ENCODE peak calls at places on chromosomes 2 and 18, in four cellular contexts. W is trophoblast cell, T is pancreas, C is small intestine. V is an unnamed sample. For H3K27me3, the result is how much of the 10 kb centered on the place peaks cover.

GRCh38 chr2:116692988-116693387 is 1121.5 kb upstream of the DDX18 start:
- DNase-seq in W (no peak), T (no peak), C (no peak), V (no peak)

GRCh38 chr2:20444113-20444992 is 2.5 kb upstream of the RHOB start:
- DNase-seq in W (no peak), T (no peak), C (no peak), V (peak)

GRCh38 chr2:240137596-240138274 is 1.6 kb upstream of the COPS9 start:
- DNase-seq in W (no peak), T (no peak), C (no peak), V (no peak)

GRCh38 chr2:236089271-236090026 is 78.7 kb downstream of the GBX2 start:
- DNase-seq in W (no peak), T (no peak), C (no peak), V (no peak)

GRCh38 chr2:232018191-232018590 is 56.7 kb downstream of the DIS3L2 start:
- DNase-seq in W (no peak), T (no peak), C (no peak), V (no peak)

GRCh38 chr18:13369756-13370510 is 151.4 kb downstream of the LDLRAD4 start:
- DNase-seq in W (no peak), T (no peak), C (peak), V (peak)

GRCh38 chr2:169767243-169767888 is 31.3 kb upstream of the SSB start:
- DNase-seq in W (peak), T (peak), C (peak), V (peak)

GRCh38 chr2:86296947-86297346 is 40.5 kb downstream of the REEP1 start:
- DNase-seq in W (no peak), T (no peak), C (no peak), V (no peak)

GRCh38 chr2:15205562-15205961 is 355.6 kb downstream of the NBAS start:
- DNase-seq in W (no peak), T (no peak), C (no peak), V (no peak)

GRCh38 chr2:10243926-10244270 is 58.8 kb upstream of the HPCAL1 start:
- DNase-seq in W (no peak), T (no peak), C (no peak), V (no peak)

GRCh38 chr2:180012523-180012922 is 5.4 kb upstream of the CWC22 start:
- DNase-seq in W (peak), T (no peak), C (peak), V (no peak)

GRCh38 chr18:48534364-48534763 is 4.5 kb upstream of the CTIF start:
- DNase-seq in W (no peak), T (no peak), C (no peak), V (peak)

GRCh38 chr2:38572167-38572566 is 30.6 kb downstream of the HNRNPLL start:
- DNase-seq in W (peak), T (no peak), C (no peak), V (no peak)

GRCh38 chr18:60358516-60358915 is 14.1 kb downstream of the MC4R start:
- DNase-seq in W (no peak), T (no peak), C (no peak), V (no peak)

GRCh38 chr18:76209597-76209996 is 285.4 kb downstream of the ZNF516 start:
- DNase-seq in W (no peak), T (no peak), C (no peak), V (no peak)

GRCh38 chr2:71531522-71532047 is 78.2 kb downstream of the DYSF start:
- DNase-seq in W (peak), T (no peak), C (peak), V (no peak)

GRCh38 chr2:209496586-209496982 is 72.7 kb downstream of the MAP2 start:
- DNase-seq in W (no peak), T (no peak), C (no peak), V (no peak)

GRCh38 chr2:230077851-230078547 is 9.3 kb upstream of the SLC16A14 start:
- DNase-seq in W (no peak), T (no peak), C (no peak), V (no peak)

GRCh38 chr2:238729261-238729935 is 118.5 kb upstream of the TWIST2 start:
- DNase-seq in W (no peak), T (no peak), C (no peak), V (no peak)

GRCh38 chr2:238730001-238730669 is 117.8 kb upstream of the TWIST2 start:
- DNase-seq in W (no peak), T (no peak), C (no peak), V (no peak)

GRCh38 chr2:238726670-238727584 is 121.0 kb upstream of the TWIST2 start:
- DNase-seq in W (peak), T (no peak), C (no peak), V (no peak)

GRCh38 chr2:238727585-238728321 is 120.1 kb upstream of the TWIST2 start:
- DNase-seq in W (peak), T (no peak), C (no peak), V (no peak)

GRCh38 chr2:238728322-238729260 is 119.3 kb upstream of the TWIST2 start:
- DNase-seq in W (peak), T (no peak), C (no peak), V (no peak)
- H3K27ac ChIP-seq in W (no peak), T (no peak), C (peak), V (no peak)

GRCh38 chr2:182652326-182652725 is 63.7 kb upstream of the DNAJC10 start:
- DNase-seq in W (peak), T (no peak), C (no peak), V (no peak)

GRCh38 chr2:182649316-182649715 is 66.7 kb upstream of the DNAJC10 start:
- DNase-seq in W (peak), T (no peak), C (peak), V (peak)

GRCh38 chr2:182646763-182647498 is 69.1 kb upstream of the DNAJC10 start:
- DNase-seq in W (no peak), T (no peak), C (no peak), V (no peak)

GRCh38 chr2:182650704-182651103 is 65.4 kb upstream of the DNAJC10 start:
- DNase-seq in W (peak), T (no peak), C (peak), V (peak)

DNA sequence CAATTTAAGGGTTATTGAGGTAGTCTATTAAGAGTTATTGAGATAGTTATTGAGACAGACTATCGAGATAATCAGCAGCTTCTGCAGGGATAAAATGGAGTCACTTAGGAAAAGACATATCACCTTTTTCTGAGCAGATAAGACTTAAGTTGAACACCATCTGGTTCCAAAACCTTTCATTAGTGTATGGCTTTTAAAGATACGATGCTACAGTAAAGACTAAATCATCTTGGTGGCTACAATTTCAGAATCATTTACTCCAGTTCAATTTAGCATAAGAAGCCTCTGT is 68.6 kb upstream of the DNAJC10 start:
- DNase-seq in W (no peak), T (no peak), C (no peak), V (no peak)
- H3K27me3 ChIP-seq in W (under half), T (under half), C (under half), V (under half)

DNA sequence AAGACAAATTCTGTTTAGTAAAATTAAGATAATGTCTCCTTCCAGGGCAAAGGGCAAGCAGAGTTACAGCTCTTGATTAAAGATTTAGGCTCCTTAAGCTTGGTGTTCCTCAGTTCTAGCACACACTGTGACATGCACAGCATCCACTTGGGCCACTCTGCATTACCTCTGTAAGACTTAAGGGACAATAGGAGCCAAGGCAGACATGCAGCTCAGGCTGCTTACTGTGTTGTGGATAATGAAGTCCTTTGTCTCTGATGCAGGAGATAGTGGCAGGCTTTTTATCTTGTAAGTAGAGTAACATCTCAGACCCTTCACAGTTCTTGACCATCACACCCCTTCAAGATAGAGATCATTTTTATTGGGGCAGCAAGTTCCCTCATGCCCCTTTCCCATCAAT is 31.2 kb downstream of the RBM45 start:
- DNase-seq in W (no peak), T (no peak), C (no peak), V (no peak)
- H3K27ac ChIP-seq in W (no peak), T (no peak), C (no peak), V (no peak)

GRCh38 chr2:237863102-237863511 is 3.7 kb downstream of the RAMP1 start:
- DNase-seq in W (no peak), T (no peak), C (no peak), V (no peak)
- H3K27me3 ChIP-seq in W (under half), T (under half), C (under half), V (under half)

GRCh38 chr2:174184915-174185314 is 63.4 kb downstream of the OLA1 start:
- DNase-seq in W (no peak), T (no peak), C (no peak), V (no peak)
- H3K27ac ChIP-seq in W (no peak), T (no peak), C (no peak), V (no peak)

DNA sequence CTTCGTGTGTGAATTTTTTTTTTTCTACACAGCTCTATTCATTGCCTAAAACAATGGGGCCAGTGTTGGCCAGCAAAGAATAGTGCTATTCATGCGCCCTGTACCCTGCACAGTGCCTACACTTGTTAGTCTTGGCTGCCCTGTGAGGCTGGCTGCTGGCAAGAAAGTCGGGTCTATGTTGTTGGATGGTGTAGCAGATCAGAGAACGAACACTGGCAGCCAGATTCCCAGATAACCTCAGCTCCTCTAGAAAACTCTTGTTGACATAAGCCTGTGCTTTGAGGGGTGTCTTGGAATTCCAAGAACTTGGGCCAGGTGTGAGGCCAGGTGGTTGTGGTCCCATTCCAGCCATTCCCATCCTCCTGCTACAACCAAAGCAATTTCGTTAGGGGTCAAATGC is 455.7 kb upstream of the TCF4 start:
- DNase-seq in W (no peak), T (no peak), C (no peak), V (no peak)
- H3K27me3 ChIP-seq in W (under half), T (under half), C (under half), V (under half)

GRCh38 chr2:47699533-47700215 is 83.3 kb upstream of the MSH6 start:
- DNase-seq in W (no peak), T (no peak), C (no peak), V (no peak)
- H3K27ac ChIP-seq in W (peak), T (no peak), C (no peak), V (no peak)

DNA sequence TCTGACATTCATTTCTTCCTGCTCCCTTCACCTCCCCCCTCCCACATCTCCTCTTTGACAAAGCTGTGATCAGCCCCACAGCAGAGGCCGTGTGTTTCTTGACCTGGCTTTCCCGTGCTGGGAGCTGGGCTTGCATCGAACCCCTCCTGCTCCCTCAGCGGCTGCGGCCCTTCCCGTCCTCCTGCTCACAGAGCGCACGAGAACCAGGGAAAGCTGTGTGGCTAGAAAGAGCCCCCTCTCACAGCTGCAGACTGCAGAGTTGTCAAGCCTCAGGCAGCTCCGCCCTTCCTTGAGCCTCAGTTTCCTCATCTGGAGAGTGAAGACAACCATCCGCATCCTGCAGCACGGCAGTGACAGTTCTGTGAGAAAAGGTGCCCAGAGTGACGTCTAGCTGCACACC is 65.7 kb upstream of the GLI2 start:
- DNase-seq in W (no peak), T (no peak), C (no peak), V (no peak)
- H3K27me3 ChIP-seq in W (under half), T (under half), C (under half), V (under half)

GRCh38 chr2:7450188-7451156 is 533.3 kb downstream of the RNF144A start:
- DNase-seq in W (no peak), T (no peak), C (peak), V (no peak)

GRCh38 chr2:7448578-7449264 is 531.5 kb downstream of the RNF144A start:
- DNase-seq in W (no peak), T (no peak), C (no peak), V (no peak)

GRCh38 chr2:7449287-7449686 is 532.1 kb downstream of the RNF144A start:
- DNase-seq in W (no peak), T (no peak), C (no peak), V (no peak)

GRCh38 chr2:7454592-7454991 is 537.4 kb downstream of the RNF144A start:
- DNase-seq in W (no peak), T (no peak), C (no peak), V (no peak)

GRCh38 chr2:7452110-7452851 is 535.1 kb downstream of the RNF144A start:
- DNase-seq in W (no peak), T (no peak), C (peak), V (no peak)
- H3K27ac ChIP-seq in W (no peak), T (no peak), C (peak), V (no peak)